ENCODE peak calls at places on chromosomes 16 and 17, in ten cellular contexts. W is breast epithelium, I is neural progenitor cell, Z is HFF-Myc, T is PC-3, Q is thoracic aorta, C is endodermal cell, D is colonic mucosa, X is lung, K is fibroblast of lung. F is an unnamed sample.
A peak's percentile ranks its signal among the peaks of the same experiment; 100 is the strongest.

GRCh38 chr17:17816831-17817551 is 19.8 kb downstream of the SREBF1 start:
- DNase-seq in D (no peak), C (no peak), X (no peak), T (no peak), W (no peak), I (no peak), Z (no peak), Q (no peak), K (no peak), F (no peak)

GRCh38 chr17:21400816-21401593 is 24.8 kb downstream of the KCNJ12 start:
- DNase-seq in C (peak; percentile 91), D (no peak), I (no peak), Q (no peak), K (no peak), T (no peak), Z (no peak), W (no peak), X (no peak), F (no peak)

GRCh38 chr16:71467810-71468209 is 5.8 kb upstream of the ZNF23 start:
- DNase-seq in K (peak; percentile 31), Z (no peak), X (no peak), W (no peak), I (peak; percentile 85), C (peak; percentile 92), D (no peak), Q (no peak), T (peak; percentile 40), F (no peak)

GRCh38 chr16:79381552-79382042 is 218.9 kb downstream of the MAF start:
- DNase-seq in K (no peak), W (no peak), D (no peak), X (no peak), Z (no peak), C (no peak), Q (no peak), I (no peak), T (no peak), F (no peak)

GRCh38 chr17:73551756-73552155 is 92.5 kb downstream of the SDK2 start:
- DNase-seq in X (no peak), K (no peak), Q (no peak), I (no peak), W (no peak), C (peak; percentile 87), Z (no peak), T (no peak), D (no peak), F (no peak)

GRCh38 chr17:13704333-13704732 is 102.6 kb upstream of the HS3ST3A1 start:
- DNase-seq in Q (no peak), W (no peak), K (peak; percentile 87), D (no peak), I (no peak), T (peak; percentile 75), Z (no peak), C (no peak), X (no peak), F (no peak)

GRCh38 chr17:17042851-17043667 is 802 bp downstream of the MPRIP start:
- DNase-seq in X (no peak), K (peak; percentile 65), D (no peak), W (peak; percentile 48), T (peak; percentile 58), Z (no peak), I (peak; percentile 45), Q (no peak), C (peak; percentile 81), F (peak; percentile 86)

GRCh38 chr17:19354123-19354522 is 8.4 kb downstream of the B9D1 start:
- DNase-seq in Z (peak; percentile 64), Q (no peak), I (no peak), D (no peak), T (peak; percentile 93), K (peak; percentile 94), C (peak; percentile 26), W (no peak), X (no peak), F (no peak)

GRCh38 chr17:76384222-76384986 is at the start of gene SPHK1:
- DNase-seq in I (peak; percentile 90), X (peak; percentile 63), Q (no peak), C (peak; percentile 93), K (peak; percentile 84), W (no peak), Z (no peak), D (peak; percentile 80), T (peak; percentile 89), F (peak; percentile 94)

GRCh38 chr16:86611517-86611840 is 33.1 kb downstream of the FOXL1 start:
- DNase-seq in K (no peak), C (no peak), Q (no peak), T (no peak), X (no peak), W (no peak), I (no peak), D (no peak), Z (no peak), F (no peak)

GRCh38 chr17:19647697-19648474 is 665 bp upstream of the ALDH3A2 start:
- DNase-seq in D (peak; percentile 65), X (peak; percentile 72), Z (no peak), Q (peak; percentile 42), W (peak; percentile 62), C (peak; percentile 92), T (peak; percentile 58), K (peak; percentile 66), I (peak; percentile 82), F (peak; percentile 90)

GRCh38 chr17:61508912-61509311 is 56.7 kb downstream of the TBX4 start:
- DNase-seq in Q (no peak), T (no peak), K (no peak), C (no peak), D (no peak), W (no peak), X (no peak), I (no peak), Z (no peak), F (no peak)

GRCh38 chr17:67542219-67543114 is 165.4 kb downstream of the PITPNC1 start:
- DNase-seq in X (no peak), C (peak; percentile 23), Q (no peak), T (no peak), K (no peak), D (no peak), W (no peak), Z (no peak), I (no peak), F (no peak)

GRCh38 chr17:67549787-67550186 is 167.9 kb upstream of the NOL11 start:
- DNase-seq in C (peak; percentile 40), X (no peak), W (no peak), Z (no peak), K (no peak), D (no peak), I (no peak), T (no peak), Q (no peak), F (no peak)

GRCh38 chr17:67548693-67549092 is 169.0 kb upstream of the NOL11 start:
- DNase-seq in T (no peak), Q (no peak), K (no peak), I (no peak), X (no peak), C (no peak), D (no peak), W (no peak), Z (no peak), F (no peak)

GRCh38 chr17:67544364-67544763 is 167.3 kb downstream of the PITPNC1 start:
- DNase-seq in Z (no peak), D (no peak), Q (no peak), C (peak; percentile 39), X (no peak), W (no peak), I (no peak), T (no peak), K (no peak), F (no peak)

GRCh38 chr17:67546578-67547527 is 169.8 kb downstream of the PITPNC1 start:
- DNase-seq in I (no peak), Q (no peak), Z (no peak), T (no peak), K (peak; percentile 55), X (peak; percentile 51), W (no peak), D (peak; percentile 77), C (peak; percentile 67), F (peak; percentile 78)
- TF ChIP-seq CTCF in I (no peak), Q (no peak), Z (no peak), T (no peak), K (peak; percentile 5), X (no peak), W (no peak), D (no peak), C (peak; percentile 13), F (no peak)

GRCh38 chr17:7176107-7176851 is 2.9 kb downstream of the ASGR1 start:
- DNase-seq in C (no peak), T (no peak), D (no peak), W (no peak), Q (no peak), K (no peak), I (no peak), X (no peak), Z (no peak), F (no peak)
- H3K4me3 ChIP-seq in C (no peak overlapping the region), T (no peak overlapping the region), D (no peak overlapping the region), W (no peak overlapping the region), Q (no peak overlapping the region), K (no peak overlapping the region), I (peak overlapping the region; percentile 65), X (no peak overlapping the region), Z (no peak overlapping the region), F (no peak overlapping the region)

DNA sequence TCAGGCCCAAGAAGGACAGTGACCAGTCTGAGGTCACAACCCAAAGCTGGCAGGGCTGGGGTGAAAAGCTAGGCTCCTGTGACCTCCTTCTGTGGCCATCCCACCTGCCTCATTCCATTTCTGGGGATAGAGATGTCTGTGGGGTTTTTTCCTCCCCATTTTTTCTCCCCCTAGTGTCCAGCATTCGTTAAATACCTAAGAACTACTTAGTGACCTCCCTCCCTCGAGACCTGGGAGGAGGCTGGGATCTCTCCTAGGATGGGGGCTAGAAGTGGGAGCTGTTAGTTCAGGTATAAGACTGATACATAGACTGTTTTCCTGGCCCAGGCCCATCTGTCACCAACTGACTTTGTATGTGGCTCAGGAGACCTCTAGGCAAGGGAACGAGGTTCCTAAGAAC is 20.5 kb upstream of the STAC2 start:
- DNase-seq in T (no peak), X (no peak), K (no peak), Z (no peak), D (no peak), C (peak; percentile 48), I (no peak), W (no peak), Q (no peak), F (peak; percentile 21)
- TF ChIP-seq CTCF in T (no peak), X (no peak), K (no peak), Z (peak; percentile 7), D (no peak), C (peak; percentile 31), I (no peak), W (no peak), Q (no peak), F (no peak)

GRCh38 chr17:74654742-74655141 is 31.2 kb upstream of the CD300E start:
- DNase-seq in I (no peak), Z (no peak), C (no peak), W (no peak), D (no peak), K (no peak), Q (no peak), X (no peak), T (no peak), F (no peak)

GRCh38 chr17:74663566-74663965 is 40.0 kb upstream of the CD300E start:
- DNase-seq in W (no peak), I (no peak), Z (no peak), K (peak; percentile 5), T (no peak), X (no peak), D (no peak), Q (no peak), C (no peak), F (no peak)

GRCh38 chr17:74659898-74660297 is 36.4 kb upstream of the CD300E start:
- DNase-seq in K (no peak), W (no peak), C (no peak), Q (no peak), Z (no peak), I (no peak), X (no peak), D (no peak), T (no peak), F (no peak)

GRCh38 chr17:74658620-74659019 is 35.1 kb upstream of the CD300E start:
- DNase-seq in D (no peak), Z (no peak), X (no peak), T (no peak), K (no peak), Q (no peak), I (no peak), C (no peak), W (no peak), F (no peak)
- H3K4me3 ChIP-seq in D (no peak overlapping the region), Z (no peak overlapping the region), X (no peak overlapping the region), T (no peak overlapping the region), K (no peak overlapping the region), Q (no peak overlapping the region), I (no peak overlapping the region), C (no peak overlapping the region), W (no peak overlapping the region), F (no peak overlapping the region)